ENCODE peak calls at places on chromosomes 3 and 15, in nine cellular contexts. S is SK-N-SH; G is HepG2; L is naive thymus-derived CD4-positive, alpha-beta T cell; D is neural progenitor cell; V is pancreas; A is CD8-positive, alpha-beta memory T cell; B is ovary; E is cardiac muscle cell. F is an unnamed sample.

GRCh38 chr15:59444980-59445500 is 7.1 kb downstream of the FAM81A start:
- DNase-seq in L (no peak), A (no peak), B (no peak), D (no peak), G (no peak), S (no peak), E (no peak), V (no peak), F (no peak)

GRCh38 chr15:42384597-42384996 is 25.3 kb downstream of the CAPN3 start:
- DNase-seq in E (no peak), A (no peak), S (no peak), B (no peak), V (no peak), L (no peak), G (no peak), D (no peak), F (no peak)

GRCh38 chr3:67540198-67540894 is 114.1 kb downstream of the SUCLG2 start:
- DNase-seq in E (no peak), A (no peak), G (peak; percentile 81), L (no peak), D (peak; percentile 3), S (no peak), B (no peak), V (no peak), F (no peak)

GRCh38 chr3:4247391-4247790 is 55.8 kb upstream of the SETMAR start:
- DNase-seq in E (no peak), V (no peak), S (no peak), A (no peak), G (no peak), B (no peak), D (no peak), L (no peak), F (no peak)

GRCh38 chr3:10164546-10165393 is at the start of gene IRAK2:
- DNase-seq in V (peak; percentile 90), G (peak; percentile 35), B (peak; percentile 82), E (peak; percentile 78), A (peak; percentile 60), L (peak; percentile 61), D (peak; percentile 85), S (peak; percentile 94), F (no peak)

GRCh38 chr15:72202801-72203506 is 5.4 kb upstream of the GRAMD2A start:
- DNase-seq in V (no peak), L (no peak), B (no peak), E (no peak), G (no peak), S (no peak), D (no peak), A (no peak), F (no peak)

GRCh38 chr3:80519436-80519835 is 751.6 kb upstream of the ROBO1 start:
- DNase-seq in L (no peak), B (no peak), S (no peak), E (no peak), V (no peak), D (no peak), A (no peak), G (no peak), F (no peak)

GRCh38 chr3:99706410-99706809 is 68.0 kb downstream of the COL8A1 start:
- DNase-seq in E (no peak), S (no peak), G (no peak), A (no peak), D (no peak), L (no peak), B (no peak), V (no peak), F (no peak)

GRCh38 chr3:128787256-128788253 is 61.6 kb downstream of the RAB7A start:
- DNase-seq in L (no peak), A (no peak), D (peak; percentile 57), G (peak; percentile 12), V (no peak), B (no peak), E (no peak), S (peak; percentile 47), F (no peak)

GRCh38 chr15:100633763-100634075 is 31.3 kb downstream of the ASB7 start:
- DNase-seq in E (no peak), L (no peak), B (no peak), A (no peak), G (no peak), V (no peak), D (no peak), S (no peak), F (no peak)

GRCh38 chr15:38354321-38354929 is 99.5 kb upstream of the FAM98B start:
- DNase-seq in D (peak; percentile 66), G (peak; percentile 60), B (peak; percentile 47), S (peak; percentile 53), E (peak; percentile 66), L (peak; percentile 38), A (peak; percentile 28), V (no peak), F (no peak)

GRCh38 chr3:179450901-179451334 is 352 bp downstream of the GNB4 start:
- DNase-seq in G (no peak), L (no peak), A (no peak), D (peak; percentile 45), V (no peak), E (peak; percentile 48), S (no peak), B (no peak), F (no peak)

GRCh38 chr15:82051664-82052063 is 5.8 kb upstream of the MEX3B start:
- DNase-seq in B (no peak), D (no peak), E (no peak), V (no peak), G (no peak), A (no peak), S (no peak), L (no peak), F (no peak)

GRCh38 chr3:55014081-55014480 is 86.2 kb upstream of the LRTM1 start:
- DNase-seq in A (no peak), L (no peak), G (no peak), V (no peak), S (no peak), E (no peak), D (no peak), B (no peak), F (no peak)

GRCh38 chr15:79919749-79920511 is 23.1 kb upstream of the MTHFS start:
- DNase-seq in D (peak; percentile 57), S (no peak), B (no peak), E (no peak), A (no peak), L (no peak), G (no peak), V (no peak), F (no peak)
- H3K9me3 ChIP-seq in D (no peaks in the 10 kb centered on the region), S (peaks cover 16% of the 10 kb centered on the region), B (peaks cover 12% of the 10 kb centered on the region), E (no peaks in the 10 kb centered on the region), A (peaks cover 37% of the 10 kb centered on the region), L (peaks cover 12% of the 10 kb centered on the region), G (peaks cover 35% of the 10 kb centered on the region), V (no peaks in the 10 kb centered on the region), F (peaks cover 54% of the 10 kb centered on the region)

DNA sequence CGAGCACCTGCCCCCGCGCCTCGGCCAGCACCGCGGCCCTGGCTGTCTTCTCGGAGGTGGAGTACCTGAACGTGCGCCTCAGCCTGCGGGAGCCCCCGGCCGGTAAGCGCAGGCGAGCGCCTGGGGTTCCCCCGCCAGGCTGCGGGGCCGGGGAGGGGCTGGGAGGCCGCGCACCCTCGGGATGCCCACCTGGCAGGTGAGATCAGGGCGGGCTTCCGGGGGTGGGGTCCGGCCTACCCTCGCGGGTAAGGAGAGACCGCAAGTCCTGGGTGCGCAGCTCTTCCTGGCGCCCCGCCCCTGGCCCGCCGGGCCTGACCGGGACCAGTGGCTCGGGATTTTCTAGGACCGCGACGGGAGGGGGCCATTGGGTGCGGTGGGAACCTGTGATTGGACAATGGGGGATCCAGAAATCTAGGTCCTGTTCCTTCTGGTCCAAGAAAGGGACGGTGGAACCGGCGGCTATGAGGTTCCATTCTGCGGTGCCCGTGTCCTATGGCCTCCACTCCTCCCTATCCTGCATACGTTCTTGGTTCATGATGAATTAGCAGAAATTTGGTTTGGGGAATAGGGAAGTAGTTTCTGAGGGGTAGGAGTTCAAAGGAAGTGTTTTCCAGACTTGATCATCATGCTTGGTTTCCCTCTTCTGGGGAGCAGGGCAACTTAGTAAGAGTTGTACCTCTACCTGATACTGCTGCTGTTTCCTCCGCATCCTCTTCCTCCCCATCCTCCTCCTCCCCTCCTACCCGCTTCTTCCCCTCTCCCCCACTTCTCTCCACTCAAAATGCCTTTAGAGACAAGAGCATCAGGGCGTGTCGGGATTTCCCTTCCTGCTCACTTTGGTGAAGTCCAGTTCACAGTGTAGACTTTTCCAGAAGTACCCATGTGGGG is 808 bp downstream of the ARRDC4 start:
- DNase-seq in E (peak; percentile 22), D (peak; percentile 43), L (peak; percentile 12), V (peak; percentile 80), G (peak; percentile 2), B (peak; percentile 72), S (peak; percentile 56), A (no peak), F (no peak)
- H3K27ac ChIP-seq in E (peak overlapping the region; percentile 68), D (no peak overlapping the region), L (peak overlapping the region; percentile 79), V (peak overlapping the region; percentile 90), G (peak overlapping the region; percentile 59), B (peak overlapping the region; percentile 17), S (no peak overlapping the region), A (no peak overlapping the region), F (peak overlapping the region; percentile 81)

GRCh38 chr15:66409565-66410108 is 22.9 kb downstream of the MAP2K1 start:
- DNase-seq in B (no peak), S (no peak), G (no peak), V (no peak), E (no peak), L (no peak), D (no peak), A (no peak), F (no peak)
- H3K4me1 ChIP-seq in B (no peaks in the 10 kb centered on the region), S (peaks cover 17% of the 10 kb centered on the region), G (peaks cover 50% of the 10 kb centered on the region), V (no peaks in the 10 kb centered on the region), E (peaks cover 51% of the 10 kb centered on the region), L (peaks cover 75% of the 10 kb centered on the region), D (peaks cover 7% of the 10 kb centered on the region), A (peaks cover 69% of the 10 kb centered on the region), F (peaks cover 16% of the 10 kb centered on the region)

GRCh38 chr3:62374375-62374876 is 1.1 kb upstream of the FEZF2 start:
- DNase-seq in L (no peak), G (no peak), S (peak; percentile 27), E (no peak), A (no peak), V (no peak), B (no peak), D (peak; percentile 87), F (no peak)

GRCh38 chr3:62376187-62376720 is 2.9 kb upstream of the FEZF2 start:
- DNase-seq in V (no peak), D (no peak), L (no peak), G (no peak), E (no peak), A (no peak), S (no peak), B (no peak), F (no peak)

GRCh38 chr3:62376906-62377865 is 3.8 kb upstream of the FEZF2 start:
- DNase-seq in E (no peak), G (no peak), B (no peak), S (peak; percentile 28), A (no peak), V (no peak), D (peak; percentile 59), L (no peak), F (no peak)

GRCh38 chr3:62373714-62374333 is 474 bp upstream of the FEZF2 start:
- DNase-seq in B (no peak), G (no peak), V (no peak), A (no peak), S (peak; percentile 36), L (no peak), E (no peak), D (peak; percentile 49), F (no peak)

DNA sequence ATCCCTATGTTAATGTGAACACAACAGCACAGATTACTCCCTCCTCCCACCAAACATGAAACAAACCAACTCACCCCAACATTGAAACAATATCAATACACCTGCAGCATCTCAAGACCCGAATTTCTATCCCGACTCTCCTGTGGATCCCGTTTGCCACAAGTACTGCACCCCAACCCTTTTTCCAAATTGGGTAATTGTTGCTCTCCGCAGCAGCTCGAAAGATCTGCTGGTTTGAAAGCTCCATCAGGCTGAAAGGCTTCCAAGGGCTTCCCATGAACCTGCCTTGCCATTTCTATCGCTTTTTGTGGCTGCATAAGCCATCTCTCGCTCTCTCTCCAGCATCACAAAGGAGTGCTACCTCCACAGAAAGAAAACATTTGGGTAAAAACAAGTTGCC is 2.3 kb upstream of the FEZF2 start:
- DNase-seq in A (no peak), S (no peak), V (no peak), G (no peak), B (no peak), D (peak; percentile 34), L (no peak), E (no peak), F (no peak)
- H3K9me3 ChIP-seq in A (no peaks in the 10 kb centered on the region), S (no peaks in the 10 kb centered on the region), V (no peaks in the 10 kb centered on the region), G (no peaks in the 10 kb centered on the region), B (no peaks in the 10 kb centered on the region), D (no peaks in the 10 kb centered on the region), L (no peaks in the 10 kb centered on the region), E (no peaks in the 10 kb centered on the region), F (no peaks in the 10 kb centered on the region)

F was measured in vagina.